ENCODE peak calls at places on chromosomes 16 and 17, in eight cellular contexts. V, F, K, A, B, N, H and Q are unnamed samples.

GRCh38 chr17:17855334-17855725 is 18.5 kb upstream of the SREBF1 start:
- DNase-seq in B (no peak), N (no peak), K (no peak), A (no peak), H (no peak), F (no peak), V (no peak), Q (no peak)

GRCh38 chr17:76718516-76718915 is 7.8 kb upstream of the MXRA7 start:
- DNase-seq in F (no peak), H (no peak), K (no peak), A (no peak), B (no peak), N (no peak), V (no peak), Q (no peak)

GRCh38 chr17:18235743-18236256 is 10.4 kb downstream of the LLGL1 start:
- DNase-seq in B (no peak), F (no peak), A (no peak), V (no peak), N (no peak), H (no peak), K (peak), Q (no peak)

GRCh38 chr16:78385406-78385805 is 286.0 kb downstream of the WWOX start:
- DNase-seq in H (no peak), A (no peak), N (no peak), F (no peak), K (no peak), B (no peak), V (no peak), Q (no peak)

GRCh38 chr17:37742114-37742761 is 2.6 kb downstream of the HNF1B start:
- DNase-seq in K (no peak), B (peak), A (peak), F (no peak), V (no peak), N (no peak), H (peak), Q (no peak)

GRCh38 chr16:30844671-30845449 is 49.0 kb downstream of the BCL7C start:
- DNase-seq in F (no peak), A (peak), N (peak), V (peak), K (peak), B (peak), H (peak), Q (peak)

GRCh38 chr17:64492481-64493109 is 4.3 kb downstream of the POLG2 start:
- DNase-seq in H (no peak), F (no peak), K (peak), B (no peak), V (no peak), A (peak), N (no peak), Q (no peak)

GRCh38 chr17:56136316-56136715 is 17.0 kb upstream of the ANKFN1 start:
- DNase-seq in N (no peak), H (no peak), B (no peak), A (no peak), V (no peak), K (no peak), F (no peak), Q (no peak)

GRCh38 chr16:85235988-85236831 is 123.9 kb upstream of the CIBAR2 start:
- DNase-seq in B (no peak), N (no peak), A (no peak), K (no peak), H (no peak), V (no peak), F (no peak), Q (no peak)